ENCODE peak calls at places on chromosomes 1 and 21, in eight cellular contexts. G is aorta; L is CD8-positive, alpha-beta T cell; M is psoas muscle; A is heart right ventricle; Z is ovary; P is cardiac muscle cell; U is fibroblast of lung. T is an unnamed sample.

GRCh38 chr1:212470059-212470458 is 37.3 kb downstream of the NENF start:
- DNase-seq in P (no peak), G (peak; percentile 94), Z (peak; percentile 84), L (no peak), A (peak; percentile 74), U (peak; percentile 99), M (peak; percentile 88), T (peak; percentile 91)

GRCh38 chr1:204891860-204892259 is 21.2 kb downstream of the NFASC start:
- DNase-seq in A (no peak), Z (no peak), U (peak; percentile 69), L (no peak), G (no peak), M (no peak), P (no peak), T (no peak)

GRCh38 chr1:59057801-59058200 is 239.1 kb upstream of the FGGY start:
- DNase-seq in M (no peak), U (no peak), P (no peak), L (no peak), G (no peak), A (no peak), Z (no peak), T (no peak)

GRCh38 chr1:63914706-63915105 is 140.9 kb downstream of the ROR1 start:
- DNase-seq in U (no peak), A (no peak), Z (no peak), G (no peak), M (no peak), P (no peak), L (no peak), T (no peak)

GRCh38 chr1:223129229-223129851 is 13.7 kb downstream of the TLR5 start:
- DNase-seq in M (peak; percentile 87), G (peak; percentile 84), P (peak; percentile 76), Z (peak; percentile 83), A (peak; percentile 75), L (no peak), U (peak; percentile 40), T (peak; percentile 93)

GRCh38 chr1:43340559-43340958 is 2.9 kb downstream of the MPL start:
- DNase-seq in Z (no peak), L (no peak), G (no peak), U (no peak), A (no peak), M (no peak), P (no peak), T (no peak)

GRCh38 chr1:17574502-17574901 is 35.0 kb downstream of the ARHGEF10L start:
- DNase-seq in A (no peak), M (no peak), P (no peak), L (no peak), U (no peak), Z (no peak), G (no peak), T (peak; percentile 47)

GRCh38 chr1:65953170-65953569 is 160.5 kb downstream of the PDE4B start:
- DNase-seq in Z (no peak), G (no peak), A (no peak), U (no peak), L (no peak), M (no peak), P (no peak), T (no peak)

GRCh38 chr1:185936641-185937040 is 202.4 kb downstream of the HMCN1 start:
- DNase-seq in A (no peak), G (no peak), P (no peak), Z (no peak), U (no peak), M (no peak), L (no peak), T (no peak)

GRCh38 chr1:70718086-70718630 is 307.1 kb downstream of the CTH start:
- DNase-seq in P (no peak), Z (no peak), M (no peak), L (no peak), U (no peak), G (no peak), A (no peak), T (no peak)

GRCh38 chr1:55530749-55531478 is 315.8 kb upstream of the USP24 start:
- DNase-seq in L (no peak), A (no peak), G (no peak), Z (no peak), P (no peak), M (no peak), U (no peak), T (no peak)

GRCh38 chr1:203089001-203089650 is 3.3 kb upstream of the MYOG start:
- DNase-seq in U (no peak), G (no peak), P (no peak), Z (no peak), L (no peak), M (no peak), A (no peak), T (no peak)

GRCh38 chr1:214316597-214316996 is 35.6 kb downstream of the SMYD2 start:
- DNase-seq in L (no peak), U (peak; percentile 66), A (peak; percentile 50), Z (no peak), G (no peak), P (no peak), M (no peak), T (no peak)

GRCh38 chr1:201248721-201249559 is 34.4 kb upstream of the PKP1 start:
- DNase-seq in A (no peak), P (no peak), G (no peak), M (no peak), U (no peak), L (no peak), Z (no peak), T (no peak)

GRCh38 chr1:185241127-185241526 is 75.9 kb downstream of the IVNS1ABP start:
- DNase-seq in U (no peak), M (no peak), P (peak; percentile 45), A (no peak), L (no peak), Z (no peak), G (no peak), T (no peak)

GRCh38 chr1:228393268-228393699 is 13.4 kb downstream of the TRIM11 start:
- DNase-seq in Z (no peak), A (no peak), L (no peak), P (peak; percentile 45), G (no peak), M (peak; percentile 63), U (peak; percentile 72), T (no peak)

GRCh38 chr1:243968413-243968812 is 82.7 kb upstream of the ZBTB18 start:
- DNase-seq in M (no peak), U (peak; percentile 62), L (no peak), G (no peak), Z (no peak), P (peak; percentile 10), A (no peak), T (no peak)

GRCh38 chr1:37633040-37633949 is 1.4 kb downstream of the RSPO1 start:
- DNase-seq in P (peak; percentile 8), M (no peak), A (no peak), U (no peak), G (no peak), Z (no peak), L (no peak), T (no peak)

GRCh38 chr1:55559802-55560201 is 344.6 kb upstream of the USP24 start:
- DNase-seq in P (no peak), Z (no peak), G (no peak), U (no peak), L (no peak), A (no peak), M (no peak), T (no peak)

DNA sequence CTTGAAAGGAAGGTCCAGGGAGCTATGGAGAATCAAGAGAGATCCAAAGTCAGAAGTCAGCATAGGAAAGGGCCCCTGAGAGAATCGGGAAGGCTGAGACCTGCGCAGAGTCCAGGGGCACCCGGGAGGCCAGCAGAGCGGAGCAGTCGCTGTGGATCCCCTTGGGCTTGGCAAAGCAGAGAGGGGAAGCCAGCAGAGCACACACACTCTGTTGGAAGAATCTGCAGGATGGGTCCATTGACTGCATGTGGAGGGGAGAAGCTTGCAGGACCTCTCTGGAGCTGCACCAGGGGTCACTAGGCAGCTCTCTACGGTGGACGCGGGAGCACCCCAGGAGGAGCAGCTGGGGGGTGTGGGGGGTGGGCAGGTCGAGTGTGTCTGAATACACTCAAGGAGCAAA is 6.4 kb downstream of the RIPK4 start:
- DNase-seq in Z (no peak), G (peak; percentile 36), A (no peak), L (no peak), P (no peak), U (no peak), M (no peak), T (no peak)
- H3K4me1 ChIP-seq in Z (no peaks in the 10 kb centered on the region), G (no peaks in the 10 kb centered on the region), A (peaks cover 15% of the 10 kb centered on the region), L (peaks cover 9% of the 10 kb centered on the region), P (peaks cover 12% of the 10 kb centered on the region), U (no peaks in the 10 kb centered on the region), M (no peaks in the 10 kb centered on the region), T (no peaks in the 10 kb centered on the region)

DNA sequence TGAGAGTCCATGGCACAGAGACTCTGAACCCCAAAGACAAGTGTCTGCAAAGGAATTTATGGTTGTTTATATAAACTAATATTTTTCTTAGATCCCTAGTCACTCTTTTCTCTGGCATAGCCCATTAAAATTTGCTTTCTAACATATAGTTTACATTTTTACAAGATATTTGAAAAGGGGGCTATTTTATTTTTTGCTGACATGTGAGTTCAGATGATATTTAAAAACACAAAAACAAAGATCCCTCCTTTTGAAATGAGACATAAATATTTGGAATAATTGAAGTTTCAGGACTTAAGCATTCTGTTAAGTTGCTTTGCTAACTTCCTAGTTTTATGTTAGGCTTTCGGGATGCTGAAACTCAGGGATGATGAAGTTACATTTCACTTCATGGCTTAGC is 86.1 kb downstream of the CDC14A start:
- DNase-seq in P (no peak), G (no peak), L (no peak), A (no peak), M (no peak), U (no peak), Z (no peak), T (no peak)
- H3K27ac ChIP-seq in P (no peak overlapping the region), G (no peak overlapping the region), L (no peak overlapping the region), A (peak overlapping the region; percentile 72), M (peak overlapping the region; percentile 54), U (no peak overlapping the region), Z (no peak overlapping the region), T (no peak overlapping the region)

DNA sequence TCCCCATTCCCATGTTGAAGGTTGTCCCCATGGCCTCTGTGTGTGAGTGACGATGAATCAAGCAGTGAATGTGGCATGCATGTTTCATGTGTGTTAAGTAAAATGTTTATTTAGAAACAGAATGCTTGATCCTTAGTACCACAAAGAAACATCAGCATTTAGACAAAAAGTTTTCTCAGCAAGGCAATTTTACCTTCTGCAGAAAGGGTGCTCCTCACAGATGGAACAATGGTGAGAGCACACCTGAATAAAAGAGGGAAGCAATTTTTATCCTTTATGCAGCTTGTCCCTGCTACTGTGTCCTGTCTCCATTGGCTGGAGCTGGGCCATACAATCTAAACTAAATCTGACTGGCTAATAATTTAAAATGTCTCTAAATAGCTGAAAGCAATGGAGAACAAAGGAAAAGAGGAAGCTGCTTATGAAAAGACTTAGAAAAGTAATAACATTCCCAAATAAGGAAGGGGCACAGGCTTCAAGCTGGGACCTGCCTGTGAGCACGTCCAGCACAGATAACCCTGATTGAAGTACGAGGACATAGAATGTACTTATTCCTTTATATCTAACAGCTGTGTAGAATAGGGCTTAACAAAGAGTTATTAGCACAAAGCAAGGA is 8.4 kb upstream of the SMYD3 start:
- DNase-seq in M (no peak), P (no peak), Z (no peak), L (no peak), A (no peak), G (no peak), U (no peak), T (no peak)
- H3K9me3 ChIP-seq in M (peaks cover 26% of the 10 kb centered on the region), P (no peaks in the 10 kb centered on the region), Z (no peaks in the 10 kb centered on the region), L (peaks cover 6% of the 10 kb centered on the region), A (peaks cover 32% of the 10 kb centered on the region), G (peaks cover 5% of the 10 kb centered on the region), U (no peaks in the 10 kb centered on the region), T (no peaks in the 10 kb centered on the region)

GRCh38 chr1:160570847-160571246 is 8.4 kb downstream of the CD84 start:
- DNase-seq in L (no peak), G (no peak), M (no peak), A (no peak), Z (no peak), P (no peak), U (no peak), T (no peak)
- H3K4me1 ChIP-seq in L (peaks cover 100% of the 10 kb centered on the region), G (no peaks in the 10 kb centered on the region), M (no peaks in the 10 kb centered on the region), A (no peaks in the 10 kb centered on the region), Z (no peaks in the 10 kb centered on the region), P (no peaks in the 10 kb centered on the region), U (no peaks in the 10 kb centered on the region), T (no peaks in the 10 kb centered on the region)